ENCODE peak calls at places on chromosome 6, in four cellular contexts. One of them, this sample, is unnamed.
A peak's percentile ranks its signal among the peaks of the same experiment; 100 is the strongest.

GRCh38 chr6:119176445-119176844 is 98.0 kb upstream of the FAM184A start:
- DNase-seq in coronary artery: no peak
- DNase-seq in GM04504: no peak
- DNase-seq in left ventricle myocardium inferior: no peak
- DNase-seq in this sample: no peak

GRCh38 chr6:138577151-138577915 is 78.0 kb upstream of the NHSL1 start:
- DNase-seq in coronary artery: no peak
- DNase-seq in GM04504: no peak
- DNase-seq in left ventricle myocardium inferior: no peak
- DNase-seq in this sample: no peak

GRCh38 chr6:77440206-77440976 is 22.9 kb downstream of the HTR1B start:
- DNase-seq in coronary artery: no peak
- DNase-seq in GM04504: no peak
- DNase-seq in left ventricle myocardium inferior: no peak
- DNase-seq in this sample: no peak

GRCh38 chr6:715709-716450 is 22.9 kb upstream of the EXOC2 start:
- DNase-seq in coronary artery: no peak
- DNase-seq in GM04504: no peak
- DNase-seq in left ventricle myocardium inferior: no peak
- DNase-seq in this sample: no peak

GRCh38 chr6:139538366-139538765 is 163.9 kb upstream of the CITED2 start:
- DNase-seq in coronary artery: no peak
- DNase-seq in GM04504: no peak
- DNase-seq in left ventricle myocardium inferior: no peak
- DNase-seq in this sample: no peak

GRCh38 chr6:145733770-145734169 is 1.6 kb downstream of the EPM2A start:
- DNase-seq in coronary artery: no peak
- DNase-seq in GM04504: no peak
- DNase-seq in left ventricle myocardium inferior: no peak
- DNase-seq in this sample: no peak

GRCh38 chr6:33696538-33697518 is 14.7 kb downstream of the UQCC2 start:
- DNase-seq in coronary artery: no peak
- DNase-seq in GM04504: no peak
- DNase-seq in left ventricle myocardium inferior: peak; percentile 60
- DNase-seq in this sample: no peak

GRCh38 chr6:43146228-43146627 is 24.8 kb upstream of the SRF start:
- DNase-seq in coronary artery: no peak
- DNase-seq in GM04504: no peak
- DNase-seq in left ventricle myocardium inferior: no peak
- DNase-seq in this sample: no peak

GRCh38 chr6:132147530-132148011 is 196.4 kb upstream of the CCN2 start:
- DNase-seq in coronary artery: no peak
- DNase-seq in GM04504: peak; percentile 100
- DNase-seq in left ventricle myocardium inferior: no peak
- DNase-seq in this sample: no peak

GRCh38 chr6:29696147-29697129 is 15.5 kb upstream of the ZFP57 start:
- DNase-seq in coronary artery: no peak
- DNase-seq in GM04504: no peak
- DNase-seq in left ventricle myocardium inferior: no peak
- DNase-seq in this sample: no peak

GRCh38 chr6:143555582-143555981 is 44.1 kb upstream of the FUCA2 start:
- DNase-seq in coronary artery: no peak
- DNase-seq in GM04504: no peak
- DNase-seq in left ventricle myocardium inferior: no peak
- DNase-seq in this sample: no peak

GRCh38 chr6:6694825-6695710 is 106.5 kb downstream of the LY86 start:
- DNase-seq in coronary artery: no peak
- DNase-seq in GM04504: no peak
- DNase-seq in left ventricle myocardium inferior: peak; percentile 50
- DNase-seq in this sample: no peak

GRCh38 chr6:45706319-45706718 is 309.3 kb downstream of the CLIC5 start:
- DNase-seq in coronary artery: no peak
- DNase-seq in GM04504: no peak
- DNase-seq in left ventricle myocardium inferior: no peak
- DNase-seq in this sample: no peak

GRCh38 chr6:133623065-133623464 is 265.8 kb upstream of the TCF21 start:
- DNase-seq in coronary artery: no peak
- DNase-seq in GM04504: no peak
- DNase-seq in left ventricle myocardium inferior: no peak
- DNase-seq in this sample: peak; percentile 64

GRCh38 chr6:33198159-33198852 is 2.2 kb downstream of the RXRB start:
- DNase-seq in coronary artery: no peak
- DNase-seq in GM04504: no peak
- DNase-seq in left ventricle myocardium inferior: no peak
- DNase-seq in this sample: no peak

GRCh38 chr6:14578994-14579393 is 461.4 kb downstream of the CD83 start:
- DNase-seq in coronary artery: no peak
- DNase-seq in GM04504: no peak
- DNase-seq in left ventricle myocardium inferior: no peak
- DNase-seq in this sample: no peak

GRCh38 chr6:22248513-22249308 is 48.1 kb downstream of the PRL start:
- DNase-seq in coronary artery: no peak
- DNase-seq in GM04504: no peak
- DNase-seq in left ventricle myocardium inferior: no peak
- DNase-seq in this sample: no peak

GRCh38 chr6:150599199-150600002 is at the start of gene PLEKHG1:
- DNase-seq in coronary artery: no peak
- DNase-seq in GM04504: no peak
- DNase-seq in left ventricle myocardium inferior: peak; percentile 80
- DNase-seq in this sample: peak; percentile 65

GRCh38 chr6:160398674-160399271 is 50.6 kb downstream of the SLC22A3 start:
- DNase-seq in coronary artery: no peak
- DNase-seq in GM04504: no peak
- DNase-seq in left ventricle myocardium inferior: no peak
- DNase-seq in this sample: no peak

GRCh38 chr6:154410619-154411044 is 54.0 kb upstream of the IPCEF1 start:
- DNase-seq in coronary artery: peak; percentile 83
- DNase-seq in GM04504: peak; percentile 95
- DNase-seq in left ventricle myocardium inferior: no peak
- DNase-seq in this sample: peak; percentile 68

GRCh38 chr6:20789162-20789561 is 254.9 kb downstream of the CDKAL1 start:
- DNase-seq in coronary artery: no peak
- DNase-seq in GM04504: no peak
- DNase-seq in left ventricle myocardium inferior: no peak
- DNase-seq in this sample: no peak

GRCh38 chr6:14542670-14543366 is 425.2 kb downstream of the CD83 start:
- DNase-seq in coronary artery: no peak
- DNase-seq in GM04504: peak; percentile 26
- DNase-seq in left ventricle myocardium inferior: no peak
- DNase-seq in this sample: no peak

GRCh38 chr6:40276176-40276575 is 311.0 kb downstream of the LRFN2 start:
- DNase-seq in coronary artery: no peak
- DNase-seq in GM04504: no peak
- DNase-seq in left ventricle myocardium inferior: no peak
- DNase-seq in this sample: peak; percentile 18

GRCh38 chr6:31462964-31463940 is 34.7 kb upstream of the MICB start:
- DNase-seq in coronary artery: peak; percentile 86
- DNase-seq in GM04504: no peak
- DNase-seq in left ventricle myocardium inferior: peak; percentile 70
- DNase-seq in this sample: peak; percentile 95

GRCh38 chr6:136520520-136520919 is 29.7 kb downstream of the MAP7 start:
- DNase-seq in coronary artery: no peak
- DNase-seq in GM04504: no peak
- DNase-seq in left ventricle myocardium inferior: no peak
- DNase-seq in this sample: no peak

GRCh38 chr6:125008261-125008671 is 46.0 kb downstream of the RNF217 start:
- DNase-seq in coronary artery: no peak
- DNase-seq in GM04504: no peak
- DNase-seq in left ventricle myocardium inferior: no peak
- DNase-seq in this sample: peak; percentile 71

GRCh38 chr6:128007658-128008057 is 106.8 kb upstream of the THEMIS start:
- DNase-seq in coronary artery: no peak
- DNase-seq in GM04504: no peak
- DNase-seq in left ventricle myocardium inferior: no peak
- DNase-seq in this sample: no peak

GRCh38 chr6:132464538-132465256 is 48.2 kb downstream of the STX7 start:
- DNase-seq in coronary artery: no peak
- DNase-seq in GM04504: no peak
- DNase-seq in left ventricle myocardium inferior: no peak
- DNase-seq in this sample: no peak

GRCh38 chr6:154874684-154875594 is 120.2 kb upstream of the TIAM2 start:
- DNase-seq in coronary artery: no peak
- DNase-seq in GM04504: no peak
- DNase-seq in left ventricle myocardium inferior: no peak
- DNase-seq in this sample: no peak

GRCh38 chr6:99467509-99468106 is 42.5 kb upstream of the PNISR start:
- DNase-seq in coronary artery: no peak
- DNase-seq in GM04504: peak; percentile 3
- DNase-seq in left ventricle myocardium inferior: no peak
- DNase-seq in this sample: no peak

GRCh38 chr6:156880913-156881312 is 103.7 kb downstream of the ARID1B start:
- DNase-seq in coronary artery: no peak
- DNase-seq in GM04504: no peak
- DNase-seq in left ventricle myocardium inferior: no peak
- DNase-seq in this sample: no peak

GRCh38 chr6:44489912-44490604 is 102.6 kb downstream of the CDC5L start:
- DNase-seq in coronary artery: no peak
- DNase-seq in GM04504: peak; percentile 94
- DNase-seq in left ventricle myocardium inferior: no peak
- DNase-seq in this sample: peak; percentile 34

This sample was measured in testis.